ENCODE peak calls at places on chromosomes 11 and 22, in four cellular contexts. V, I, G and L are unnamed samples. For H3K27me3 and H3K4me1, the result is how much of the 10 kb centered on the place peaks cover.

GRCh38 chr11:31802990-31803812 is 7.9 kb downstream of the PAX6 start:
- DNase-seq in G (no peak), V (no peak), I (no peak), L (no peak)

GRCh38 chr11:2342981-2343380 is 34.1 kb upstream of the CD81 start:
- DNase-seq in I (peak), V (no peak), G (no peak), L (no peak)

GRCh38 chr11:8913961-8914660 is 3.1 kb downstream of the AKIP1 start:
- DNase-seq in G (peak), I (no peak), V (peak), L (no peak)

GRCh38 chr11:102238287-102238894 is 78.9 kb upstream of the BIRC3 start:
- DNase-seq in V (no peak), I (no peak), G (no peak), L (no peak)

GRCh38 chr11:93571612-93572011 is 28.4 kb upstream of the SMCO4 start:
- DNase-seq in I (no peak), V (no peak), G (no peak), L (no peak)

GRCh38 chr11:62747475-62748160 is 6.3 kb downstream of the ZBTB3 start:
- DNase-seq in I (no peak), G (no peak), V (no peak), L (no peak)

GRCh38 chr11:83278351-83278750 is 7.8 kb downstream of the CCDC90B start:
- DNase-seq in G (no peak), I (no peak), V (no peak), L (no peak)

GRCh38 chr22:31626427-31627150 is 35.4 kb downstream of the PISD start:
- DNase-seq in G (no peak), V (no peak), I (no peak), L (no peak)

GRCh38 chr11:69094111-69094914 is 45.6 kb downstream of the TPCN2 start:
- DNase-seq in G (no peak), I (no peak), V (no peak), L (no peak)

GRCh38 chr11:94877446-94878200 is 95.7 kb downstream of the CWC15 start:
- DNase-seq in G (no peak), V (no peak), I (no peak), L (no peak)

GRCh38 chr11:37409124-37409523 is 811.1 kb upstream of the RAG2 start:
- DNase-seq in I (no peak), V (no peak), G (no peak), L (no peak)

GRCh38 chr22:35684270-35684700 is 33.4 kb upstream of the APOL5 start:
- DNase-seq in I (no peak), V (peak), G (no peak), L (no peak)

GRCh38 chr11:44324787-44325525 is 15.0 kb upstream of the ALX4 start:
- DNase-seq in G (no peak), I (peak), V (no peak), L (no peak)

GRCh38 chr11:122007611-122008071 is 108.4 kb downstream of the BLID start:
- DNase-seq in G (no peak), I (no peak), V (peak), L (no peak)

GRCh38 chr22:17097701-17098100 is 12.9 kb downstream of the IL17RA start:
- DNase-seq in V (no peak), G (no peak), I (peak), L (no peak)

GRCh38 chr22:48254311-48254873 is 1491.9 kb downstream of the TBC1D22A start:
- DNase-seq in V (no peak), G (no peak), I (no peak), L (no peak)

GRCh38 chr11:14029415-14029814 is 66.9 kb downstream of the SPON1 start:
- DNase-seq in I (no peak), V (no peak), G (no peak), L (peak)

GRCh38 chr22:36308880-36309279 is 55.9 kb downstream of the APOL1 start:
- DNase-seq in V (no peak), G (no peak), I (no peak), L (no peak)

GRCh38 chr11:68870470-68870869 is 28.8 kb upstream of the CPT1A start:
- DNase-seq in I (peak), V (no peak), G (no peak), L (no peak)

GRCh38 chr11:93623179-93623578 is 38.3 kb upstream of the CEP295 start:
- DNase-seq in I (no peak), V (no peak), G (no peak), L (no peak)

GRCh38 chr11:1863352-1864215 is 10.7 kb downstream of the LSP1 start:
- DNase-seq in V (peak), I (peak), G (no peak), L (no peak)

GRCh38 chr22:30457964-30458363 is 13.9 kb downstream of the SEC14L3 start:
- DNase-seq in G (no peak), V (no peak), I (no peak), L (no peak)

DNA sequence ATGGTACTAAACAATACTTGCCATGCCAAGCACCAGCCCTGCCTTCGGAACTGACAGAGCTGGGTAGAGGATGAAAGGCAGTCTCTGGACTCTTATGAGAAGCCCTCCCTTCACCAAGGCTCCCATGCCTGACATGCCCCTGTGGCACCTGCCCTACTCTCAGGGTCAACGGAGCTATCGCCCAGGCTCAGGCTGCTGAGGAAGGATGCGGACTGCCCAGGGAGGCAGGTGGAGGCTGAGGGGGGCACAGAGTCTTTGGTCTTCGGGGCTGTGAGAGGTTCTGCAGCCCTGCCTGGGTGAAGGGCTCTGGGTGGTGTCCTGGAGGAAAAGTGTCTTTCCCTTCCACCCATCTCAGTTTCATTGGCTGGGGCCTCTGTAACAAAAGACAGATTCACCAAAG is 290.8 kb upstream of the B3GAT1 start:
- DNase-seq in V (no peak), I (no peak), G (no peak), L (no peak)
- H3K27me3 ChIP-seq in V (under half), I (under half), G (under half), L (under half)

GRCh38 chr11:67609316-67609715 is 2.6 kb downstream of the NDUFV1 start:
- DNase-seq in V (no peak), I (no peak), G (no peak), L (no peak)

GRCh38 chr11:67606150-67606476 is 623 bp upstream of the NDUFV1 start:
- DNase-seq in V (no peak), I (no peak), G (no peak), L (no peak)

GRCh38 chr11:67608486-67608885 is 1.8 kb downstream of the NDUFV1 start:
- DNase-seq in V (no peak), I (no peak), G (no peak), L (no peak)

GRCh38 chr11:67606477-67607295 is at the start of gene NDUFV1:
- DNase-seq in V (peak), I (peak), G (peak), L (no peak)

DNA sequence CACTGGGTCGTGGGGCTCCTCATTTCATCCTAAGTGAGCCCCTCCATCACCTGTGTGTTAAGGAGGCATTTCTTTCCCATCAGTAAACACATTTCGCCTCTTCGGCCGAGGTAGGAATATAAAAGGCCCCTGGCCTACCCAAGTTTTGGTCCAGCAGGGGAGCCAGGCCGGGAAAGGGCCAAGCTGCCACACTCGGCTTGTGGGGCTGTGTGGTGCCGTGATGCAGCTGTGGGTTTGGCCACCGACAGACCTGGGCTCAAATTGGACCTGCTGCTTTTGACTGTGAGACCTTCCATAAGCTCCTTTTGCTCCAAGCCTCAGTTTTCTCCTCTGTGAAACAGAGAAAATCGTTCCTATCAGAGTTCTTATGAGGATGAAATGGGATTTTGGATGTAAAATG is 771 bp downstream of the NDUFV1 start:
- DNase-seq in G (no peak), I (no peak), V (no peak), L (no peak)
- H3K4me3 ChIP-seq in G (peak), I (peak), V (peak), L (peak)

GRCh38 chr22:25066861-25067435 is 114.4 kb downstream of the KIAA1671 start:
- DNase-seq in I (no peak), V (no peak), G (no peak), L (no peak)
- H3K4me1 ChIP-seq in I (under half), V (under half), G (half or more), L (under half)

DNA sequence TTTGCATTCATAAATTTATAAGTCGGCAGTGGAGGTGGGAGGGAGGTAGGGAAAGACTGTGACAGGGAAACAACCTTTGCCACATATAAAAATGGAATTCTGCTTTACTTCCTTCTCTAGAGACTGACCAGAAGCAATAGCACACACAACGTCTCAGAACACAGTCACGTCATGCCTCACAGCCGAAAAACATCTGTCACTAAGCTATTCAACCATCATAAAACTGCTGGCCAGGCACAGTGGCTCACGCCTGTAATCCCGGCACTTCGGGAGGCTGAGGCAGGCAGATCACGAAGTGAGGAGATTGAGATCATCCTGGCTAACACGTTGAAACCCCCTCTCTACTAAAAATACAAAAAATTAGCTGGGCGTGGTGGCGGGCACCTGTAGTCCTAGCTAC is 101.0 kb upstream of the CHRM4 start:
- DNase-seq in G (no peak), V (peak), I (no peak), L (no peak)
- H3K27me3 ChIP-seq in G (under half), V (under half), I (under half), L (under half)

DNA sequence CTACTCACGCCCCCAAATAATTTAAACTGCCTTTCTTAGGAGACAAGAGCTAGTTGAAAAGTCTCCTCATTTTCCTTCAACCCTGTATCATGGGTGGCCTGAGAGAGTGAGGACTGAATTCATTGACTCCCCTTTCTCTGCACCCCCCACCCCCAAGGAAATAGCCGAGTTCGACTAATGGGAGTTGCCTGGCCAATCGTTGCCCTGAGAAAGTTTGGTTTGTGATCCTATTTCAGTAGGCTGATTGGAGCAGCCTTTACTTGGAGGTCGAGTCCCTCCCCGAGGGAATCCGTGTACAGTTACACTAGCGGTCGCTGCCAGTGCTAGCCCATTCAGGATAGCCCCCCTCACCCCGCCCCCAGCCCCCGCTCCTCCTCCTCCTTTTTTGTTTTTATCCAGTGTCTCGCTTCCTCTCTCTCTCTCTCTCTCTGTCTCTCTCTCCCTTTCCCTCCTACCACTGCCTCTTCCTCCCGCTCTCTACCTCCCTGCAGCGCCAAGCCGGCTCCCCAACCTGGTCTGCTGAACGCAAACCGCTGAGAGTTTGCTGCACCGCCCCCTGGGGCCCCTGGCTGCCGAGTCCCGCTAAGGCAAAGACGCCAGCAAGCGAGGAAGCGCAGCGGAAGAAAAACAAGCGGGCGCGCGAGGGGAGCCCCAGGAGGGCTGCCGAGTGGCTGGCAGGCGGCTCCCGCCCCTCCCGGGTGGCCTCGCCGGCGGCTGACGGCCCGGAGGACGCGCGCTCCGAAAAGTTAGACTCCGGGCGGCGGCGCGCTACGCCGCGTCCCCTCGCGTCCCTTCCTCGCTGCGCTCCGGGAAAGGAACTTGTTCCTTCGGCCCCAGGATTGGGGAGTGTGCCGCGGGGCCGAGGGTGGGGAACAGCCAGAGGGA is at the start of gene GRAMD1B:
- DNase-seq in I (peak), V (peak), G (peak), L (peak)
- H3K4me3 ChIP-seq in I (peak), V (peak), G (peak), L (peak)

GRCh38 chr22:46673677-46674236 is 53.6 kb downstream of the GRAMD4 start:
- DNase-seq in V (no peak), G (no peak), I (no peak), L (no peak)
- H3K4me1 ChIP-seq in V (under half), G (under half), I (under half), L (under half)

DNA sequence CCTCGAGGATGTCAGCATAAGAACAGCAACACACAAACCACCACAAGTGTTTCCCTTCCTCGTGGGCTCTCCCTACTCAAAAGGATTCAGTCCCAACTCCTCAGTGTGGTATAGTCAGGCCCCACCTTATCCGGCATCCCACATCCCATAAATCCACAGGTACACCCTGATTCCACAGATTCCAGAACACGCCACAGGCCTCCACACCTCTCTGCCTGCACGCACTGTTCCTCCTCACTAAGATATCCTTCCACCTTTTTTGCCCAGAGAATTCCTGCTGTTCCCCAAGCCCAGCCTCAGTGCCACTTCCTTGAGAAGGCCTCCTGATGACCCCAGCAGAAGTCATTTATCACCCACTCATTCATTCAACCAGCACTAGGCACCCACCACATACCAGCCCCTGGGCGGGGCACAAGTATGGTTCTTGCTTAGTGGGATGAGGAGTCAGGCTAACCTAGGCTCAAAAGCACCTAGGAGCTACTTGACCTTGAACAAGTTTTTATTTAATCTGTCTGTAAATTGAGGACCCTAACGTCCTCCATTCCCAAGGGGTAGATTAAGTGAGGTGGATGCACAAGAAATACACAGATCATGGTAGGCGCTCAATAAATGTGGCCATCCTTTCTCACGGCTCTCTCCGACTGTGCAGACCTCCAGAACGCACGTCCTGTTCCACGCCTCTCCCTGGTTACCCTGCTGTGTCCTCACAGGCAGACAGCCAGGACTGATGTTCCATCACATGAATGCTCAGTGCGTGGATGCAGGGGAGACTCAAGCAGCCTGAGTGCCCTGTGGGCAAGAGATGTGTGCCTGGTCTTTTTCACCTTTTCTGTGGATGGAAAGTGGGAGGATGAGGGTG is 2.1 kb upstream of the KCNJ4 start:
- DNase-seq in V (no peak), G (no peak), I (no peak), L (no peak)
- H3K27me3 ChIP-seq in V (under half), G (under half), I (half or more), L (under half)